ENCODE peak calls at places on chromosome 1, in ten cellular contexts. E, P, F, J, I, W, D, H, N and S are unnamed samples.

GRCh38 chr1:119626841-119627240 is 21.2 kb downstream of the ZNF697 start:
- DNase-seq in D (peak), H (no peak), W (no peak), P (no peak), F (no peak), N (peak), J (no peak), I (no peak), E (no peak), S (no peak)

GRCh38 chr1:201224671-201225400 is 34.2 kb downstream of the IGFN1 start:
- DNase-seq in W (peak), F (no peak), D (peak), E (peak), H (no peak), P (no peak), J (peak), N (no peak), I (peak), S (no peak)

GRCh38 chr1:54548389-54549044 is 489 bp downstream of the ACOT11 start:
- DNase-seq in E (no peak), N (no peak), F (no peak), D (no peak), J (no peak), P (no peak), H (no peak), I (peak), W (peak), S (no peak)

GRCh38 chr1:21647431-21648373 is 21.5 kb downstream of the RAP1GAP start:
- DNase-seq in N (peak), I (no peak), W (no peak), E (peak), J (peak), H (peak), P (no peak), D (peak), F (no peak), S (no peak)

GRCh38 chr1:67749844-67750689 is 65.1 kb downstream of the GADD45A start:
- DNase-seq in H (peak), E (peak), D (peak), I (no peak), P (no peak), N (no peak), J (no peak), F (no peak), W (no peak), S (no peak)

GRCh38 chr1:54335396-54336056 is 70.7 kb downstream of the SSBP3 start:
- DNase-seq in I (no peak), F (no peak), H (peak), W (no peak), P (no peak), D (peak), E (peak), N (peak), J (no peak), S (no peak)

GRCh38 chr1:19284881-19285280 is 3.7 kb downstream of the AKR7A3 start:
- DNase-seq in D (no peak), E (no peak), N (no peak), W (no peak), F (no peak), H (no peak), P (no peak), J (no peak), I (no peak), S (no peak)

GRCh38 chr1:33220701-33221384 is 35.4 kb upstream of the ZNF362 start:
- DNase-seq in H (no peak), E (no peak), P (no peak), I (no peak), J (no peak), D (no peak), W (no peak), N (no peak), F (no peak), S (no peak)

GRCh38 chr1:2236695-2237677 is 8.9 kb downstream of the SKI start:
- DNase-seq in E (no peak), W (no peak), P (no peak), H (no peak), I (no peak), D (no peak), J (no peak), F (no peak), N (no peak), S (peak)

GRCh38 chr1:39352881-39353280 is 138.6 kb upstream of the BMP8A start:
- DNase-seq in E (peak), N (no peak), I (no peak), J (no peak), F (no peak), D (peak), P (no peak), W (no peak), H (no peak), S (no peak)

GRCh38 chr1:1109743-1110142 is 6.1 kb downstream of the C1orf159 start:
- DNase-seq in F (no peak), I (no peak), D (no peak), N (no peak), E (no peak), H (no peak), J (no peak), W (no peak), P (no peak), S (no peak)

GRCh38 chr1:41493626-41494350 is 9.3 kb upstream of the EDN2 start:
- DNase-seq in F (no peak), I (no peak), D (no peak), N (no peak), W (no peak), E (no peak), H (no peak), P (no peak), J (no peak), S (no peak)

GRCh38 chr1:32886012-32886827 is at the start of gene HPCA:
- DNase-seq in P (no peak), D (peak), I (no peak), F (no peak), N (peak), W (peak), H (no peak), E (peak), J (peak), S (no peak)

GRCh38 chr1:58583496-58583895 is 6.4 kb upstream of the TACSTD2 start:
- DNase-seq in H (no peak), F (no peak), N (no peak), W (no peak), J (no peak), D (no peak), E (no peak), P (no peak), I (no peak), S (no peak)

GRCh38 chr1:12468323-12468722 is 149.7 kb downstream of the DHRS3 start:
- DNase-seq in I (no peak), H (no peak), E (no peak), N (no peak), W (no peak), P (no peak), J (no peak), F (no peak), D (no peak), S (no peak)

GRCh38 chr1:11735531-11735853 is 444 bp upstream of the AGTRAP start:
- DNase-seq in E (no peak), P (no peak), W (no peak), J (no peak), D (no peak), N (no peak), F (no peak), I (no peak), H (no peak), S (no peak)

GRCh38 chr1:154076413-154076812 is 78.5 kb downstream of the NUP210L start:
- DNase-seq in F (no peak), P (no peak), I (no peak), N (no peak), H (no peak), J (no peak), D (no peak), W (no peak), E (no peak), S (no peak)

GRCh38 chr1:226882187-226882586 is 11.8 kb downstream of the PSEN2 start:
- DNase-seq in J (no peak), H (no peak), E (no peak), I (no peak), D (no peak), N (no peak), W (no peak), F (no peak), P (peak), S (no peak)

GRCh38 chr1:111878649-111879048 is 110.8 kb downstream of the KCND3 start:
- DNase-seq in F (no peak), H (no peak), N (no peak), P (no peak), D (no peak), J (no peak), I (no peak), E (no peak), W (no peak), S (no peak)